ENCODE peak calls at places on chromosome 12, in eight cellular contexts. One of them, this sample, is unnamed.

GRCh38 chr12:75706786-75707605 is 195.6 kb upstream of the KRR1 start:
- DNase-seq in GM12878: no peak
- DNase-seq in H54: no peak
- DNase-seq in A549: no peak
- DNase-seq in GM12892: no peak
- DNase-seq in esophagus squamous epithelium: no peak
- DNase-seq in lower leg skin: no peak
- DNase-seq in testis: no peak
- DNase-seq in this sample: no peak

GRCh38 chr12:1919763-1920162 is 1.3 kb upstream of the CACNA2D4 start:
- DNase-seq in GM12878: no peak
- DNase-seq in H54: no peak
- DNase-seq in A549: no peak
- DNase-seq in GM12892: no peak
- DNase-seq in esophagus squamous epithelium: no peak
- DNase-seq in lower leg skin: no peak
- DNase-seq in testis: peak; percentile 9
- DNase-seq in this sample: no peak

GRCh38 chr12:4174417-4174816 is 99.1 kb upstream of the CCND2 start:
- DNase-seq in GM12878: no peak
- DNase-seq in H54: no peak
- DNase-seq in A549: no peak
- DNase-seq in GM12892: no peak
- DNase-seq in esophagus squamous epithelium: no peak
- DNase-seq in lower leg skin: no peak
- DNase-seq in testis: no peak
- DNase-seq in this sample: no peak

GRCh38 chr12:99413751-99414150 is 233.8 kb upstream of the GARIN6 start:
- DNase-seq in GM12878: no peak
- DNase-seq in H54: no peak
- DNase-seq in A549: no peak
- DNase-seq in GM12892: no peak
- DNase-seq in esophagus squamous epithelium: no peak
- DNase-seq in lower leg skin: no peak
- DNase-seq in testis: no peak
- DNase-seq in this sample: no peak

GRCh38 chr12:54374555-54375257 is 9.8 kb downstream of the ZNF385A start:
- DNase-seq in GM12878: no peak
- DNase-seq in H54: no peak
- DNase-seq in A549: no peak
- DNase-seq in GM12892: no peak
- DNase-seq in esophagus squamous epithelium: no peak
- DNase-seq in lower leg skin: peak; percentile 86
- DNase-seq in testis: no peak
- DNase-seq in this sample: no peak

GRCh38 chr12:66664076-66664475 is 14.8 kb downstream of the GRIP1 start:
- DNase-seq in GM12878: no peak
- DNase-seq in H54: no peak
- DNase-seq in A549: no peak
- DNase-seq in GM12892: no peak
- DNase-seq in esophagus squamous epithelium: no peak
- DNase-seq in lower leg skin: no peak
- DNase-seq in testis: no peak
- DNase-seq in this sample: no peak

GRCh38 chr12:117502233-117502632 is 140.8 kb upstream of the NOS1 start:
- DNase-seq in GM12878: no peak
- DNase-seq in H54: no peak
- DNase-seq in A549: no peak
- DNase-seq in GM12892: no peak
- DNase-seq in esophagus squamous epithelium: no peak
- DNase-seq in lower leg skin: no peak
- DNase-seq in testis: no peak
- DNase-seq in this sample: no peak

GRCh38 chr12:6264402-6265037 is 46.0 kb upstream of the PLEKHG6 start:
- DNase-seq in GM12878: no peak
- DNase-seq in H54: no peak
- DNase-seq in A549: no peak
- DNase-seq in GM12892: no peak
- DNase-seq in esophagus squamous epithelium: no peak
- DNase-seq in lower leg skin: no peak
- DNase-seq in testis: no peak
- DNase-seq in this sample: no peak

GRCh38 chr12:55142896-55143870 is 17.0 kb downstream of the OR9K2 start:
- DNase-seq in GM12878: no peak
- DNase-seq in H54: peak; percentile 3
- DNase-seq in A549: peak; percentile 67
- DNase-seq in GM12892: no peak
- DNase-seq in esophagus squamous epithelium: no peak
- DNase-seq in lower leg skin: no peak
- DNase-seq in testis: peak; percentile 83
- DNase-seq in this sample: peak; percentile 67

GRCh38 chr12:46506198-46506597 is 133.6 kb upstream of the SLC38A2 start:
- DNase-seq in GM12878: no peak
- DNase-seq in H54: no peak
- DNase-seq in A549: no peak
- DNase-seq in GM12892: no peak
- DNase-seq in esophagus squamous epithelium: no peak
- DNase-seq in lower leg skin: no peak
- DNase-seq in testis: no peak
- DNase-seq in this sample: no peak

GRCh38 chr12:57549909-57550627 is at the start of gene KIF5A:
- DNase-seq in GM12878: no peak
- DNase-seq in H54: peak; percentile 70
- DNase-seq in A549: no peak
- DNase-seq in GM12892: peak; percentile 72
- DNase-seq in esophagus squamous epithelium: no peak
- DNase-seq in lower leg skin: no peak
- DNase-seq in testis: peak; percentile 52
- DNase-seq in this sample: peak; percentile 80

DNA sequence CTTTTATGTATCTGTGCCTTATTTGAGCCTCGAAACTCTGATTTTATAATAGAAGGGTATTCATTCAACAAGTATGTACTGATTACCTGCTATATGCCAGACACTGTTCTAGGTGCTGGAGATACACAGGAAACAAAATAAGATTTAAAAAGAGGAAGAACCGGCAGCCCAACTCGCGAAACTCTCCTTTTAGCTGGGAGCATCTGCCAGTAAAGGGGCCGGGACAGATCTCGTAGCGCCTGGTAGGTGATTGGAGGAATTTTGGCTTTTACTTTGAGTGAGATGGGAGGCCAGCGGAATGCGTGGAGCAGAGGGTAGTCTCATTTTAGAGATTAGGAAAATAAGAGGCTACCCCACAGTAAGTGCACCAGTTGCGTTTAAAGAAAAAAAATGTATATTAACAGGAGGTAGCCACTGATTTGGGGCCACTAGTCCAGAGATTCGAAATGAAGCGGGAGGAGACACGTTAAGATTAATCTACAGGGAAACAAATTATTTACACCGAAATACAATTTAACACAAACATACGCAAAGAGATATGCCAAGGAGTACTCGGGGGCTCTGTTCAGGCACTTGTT is 519 bp upstream of the MON2 start:
- DNase-seq in GM12878: no peak
- DNase-seq in H54: no peak
- DNase-seq in A549: peak; percentile 19
- DNase-seq in GM12892: no peak
- DNase-seq in esophagus squamous epithelium: no peak
- DNase-seq in lower leg skin: peak; percentile 87
- DNase-seq in testis: peak; percentile 47
- DNase-seq in this sample: peak; percentile 63
- TF ChIP-seq POLR2A in GM12878: no peak
- TF ChIP-seq POLR2A in H54: no peak
- TF ChIP-seq POLR2A in A549: no peak
- TF ChIP-seq POLR2A in GM12892: no peak
- TF ChIP-seq POLR2A in esophagus squamous epithelium: no peak
- TF ChIP-seq POLR2A in lower leg skin: no peak
- TF ChIP-seq POLR2A in testis: no peak
- TF ChIP-seq POLR2A in this sample: no peak

GRCh38 chr12:69602954-69603353 is 7.8 kb downstream of the LRRC10 start:
- DNase-seq in GM12878: no peak
- DNase-seq in H54: no peak
- DNase-seq in A549: peak; percentile 10
- DNase-seq in GM12892: no peak
- DNase-seq in esophagus squamous epithelium: no peak
- DNase-seq in lower leg skin: no peak
- DNase-seq in testis: no peak
- DNase-seq in this sample: no peak

GRCh38 chr12:69600804-69601203 is 9.9 kb downstream of the LRRC10 start:
- DNase-seq in GM12878: no peak
- DNase-seq in H54: no peak
- DNase-seq in A549: no peak
- DNase-seq in GM12892: no peak
- DNase-seq in esophagus squamous epithelium: no peak
- DNase-seq in lower leg skin: no peak
- DNase-seq in testis: no peak
- DNase-seq in this sample: no peak

GRCh38 chr12:69598174-69598753 is 12.4 kb downstream of the LRRC10 start:
- DNase-seq in GM12878: no peak
- DNase-seq in H54: no peak
- DNase-seq in A549: no peak
- DNase-seq in GM12892: no peak
- DNase-seq in esophagus squamous epithelium: no peak
- DNase-seq in lower leg skin: no peak
- DNase-seq in testis: no peak
- DNase-seq in this sample: no peak

GRCh38 chr12:69608114-69608513 is 2.6 kb downstream of the LRRC10 start:
- DNase-seq in GM12878: no peak
- DNase-seq in H54: no peak
- DNase-seq in A549: no peak
- DNase-seq in GM12892: no peak
- DNase-seq in esophagus squamous epithelium: no peak
- DNase-seq in lower leg skin: no peak
- DNase-seq in testis: no peak
- DNase-seq in this sample: peak; percentile 78

GRCh38 chr12:69601962-69602685 is 8.6 kb downstream of the LRRC10 start:
- DNase-seq in GM12878: no peak
- DNase-seq in H54: no peak
- DNase-seq in A549: no peak
- DNase-seq in GM12892: no peak
- DNase-seq in esophagus squamous epithelium: no peak
- DNase-seq in lower leg skin: no peak
- DNase-seq in testis: no peak
- DNase-seq in this sample: no peak
- TF ChIP-seq POLR2A in GM12878: no peak
- TF ChIP-seq POLR2A in H54: no peak
- TF ChIP-seq POLR2A in A549: no peak
- TF ChIP-seq POLR2A in GM12892: peak; percentile 25
- TF ChIP-seq POLR2A in esophagus squamous epithelium: no peak
- TF ChIP-seq POLR2A in lower leg skin: no peak
- TF ChIP-seq POLR2A in testis: no peak
- TF ChIP-seq POLR2A in this sample: peak; percentile 17

DNA sequence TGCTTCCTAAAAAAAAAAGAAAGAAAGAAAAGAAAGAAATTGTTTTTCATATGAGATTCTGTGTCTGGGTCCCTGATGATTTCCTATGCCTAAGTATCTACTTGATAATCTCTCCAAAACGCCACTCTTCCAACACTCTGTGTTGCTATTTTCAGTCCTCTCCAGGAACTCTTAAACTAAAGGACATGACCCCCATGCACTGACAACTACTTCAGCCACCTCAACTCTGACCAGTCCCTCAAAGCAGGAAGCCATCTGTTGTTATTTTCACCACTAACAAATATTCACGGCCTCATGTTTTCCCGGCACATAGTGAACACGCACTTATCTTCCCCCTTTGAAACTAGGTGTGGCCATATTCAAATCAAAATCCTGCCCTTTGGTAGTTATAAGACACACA is 259.3 kb downstream of the PPFIA2 start:
- DNase-seq in GM12878: no peak
- DNase-seq in H54: no peak
- DNase-seq in A549: no peak
- DNase-seq in GM12892: no peak
- DNase-seq in esophagus squamous epithelium: no peak
- DNase-seq in lower leg skin: no peak
- DNase-seq in testis: no peak
- DNase-seq in this sample: no peak
- TF ChIP-seq POLR2A in GM12878: no peak
- TF ChIP-seq POLR2A in H54: no peak
- TF ChIP-seq POLR2A in A549: no peak
- TF ChIP-seq POLR2A in GM12892: no peak
- TF ChIP-seq POLR2A in esophagus squamous epithelium: no peak
- TF ChIP-seq POLR2A in lower leg skin: no peak
- TF ChIP-seq POLR2A in testis: no peak
- TF ChIP-seq POLR2A in this sample: no peak

GRCh38 chr12:123363385-123363742 is 1.3 kb downstream of the SBNO1 start:
- DNase-seq in GM12878: no peak
- DNase-seq in H54: no peak
- DNase-seq in A549: no peak
- DNase-seq in GM12892: peak; percentile 14
- DNase-seq in esophagus squamous epithelium: no peak
- DNase-seq in lower leg skin: no peak
- DNase-seq in testis: no peak
- DNase-seq in this sample: peak; percentile 57

GRCh38 chr12:123363743-123364531 is 710 bp downstream of the SBNO1 start:
- DNase-seq in GM12878: no peak
- DNase-seq in H54: peak; percentile 26
- DNase-seq in A549: peak; percentile 52
- DNase-seq in GM12892: peak; percentile 27
- DNase-seq in esophagus squamous epithelium: no peak
- DNase-seq in lower leg skin: peak; percentile 89
- DNase-seq in testis: peak; percentile 39
- DNase-seq in this sample: peak; percentile 57

GRCh38 chr12:123364532-123365140 is at the start of gene SBNO1:
- DNase-seq in GM12878: peak; percentile 58
- DNase-seq in H54: peak; percentile 73
- DNase-seq in A549: peak; percentile 94
- DNase-seq in GM12892: peak; percentile 74
- DNase-seq in esophagus squamous epithelium: peak; percentile 73
- DNase-seq in lower leg skin: peak; percentile 98
- DNase-seq in testis: peak; percentile 93
- DNase-seq in this sample: peak; percentile 95

GRCh38 chr12:123367511-123367910 is 2.9 kb upstream of the SBNO1 start:
- DNase-seq in GM12878: no peak
- DNase-seq in H54: no peak
- DNase-seq in A549: peak; percentile 36
- DNase-seq in GM12892: no peak
- DNase-seq in esophagus squamous epithelium: no peak
- DNase-seq in lower leg skin: no peak
- DNase-seq in testis: no peak
- DNase-seq in this sample: no peak

DNA sequence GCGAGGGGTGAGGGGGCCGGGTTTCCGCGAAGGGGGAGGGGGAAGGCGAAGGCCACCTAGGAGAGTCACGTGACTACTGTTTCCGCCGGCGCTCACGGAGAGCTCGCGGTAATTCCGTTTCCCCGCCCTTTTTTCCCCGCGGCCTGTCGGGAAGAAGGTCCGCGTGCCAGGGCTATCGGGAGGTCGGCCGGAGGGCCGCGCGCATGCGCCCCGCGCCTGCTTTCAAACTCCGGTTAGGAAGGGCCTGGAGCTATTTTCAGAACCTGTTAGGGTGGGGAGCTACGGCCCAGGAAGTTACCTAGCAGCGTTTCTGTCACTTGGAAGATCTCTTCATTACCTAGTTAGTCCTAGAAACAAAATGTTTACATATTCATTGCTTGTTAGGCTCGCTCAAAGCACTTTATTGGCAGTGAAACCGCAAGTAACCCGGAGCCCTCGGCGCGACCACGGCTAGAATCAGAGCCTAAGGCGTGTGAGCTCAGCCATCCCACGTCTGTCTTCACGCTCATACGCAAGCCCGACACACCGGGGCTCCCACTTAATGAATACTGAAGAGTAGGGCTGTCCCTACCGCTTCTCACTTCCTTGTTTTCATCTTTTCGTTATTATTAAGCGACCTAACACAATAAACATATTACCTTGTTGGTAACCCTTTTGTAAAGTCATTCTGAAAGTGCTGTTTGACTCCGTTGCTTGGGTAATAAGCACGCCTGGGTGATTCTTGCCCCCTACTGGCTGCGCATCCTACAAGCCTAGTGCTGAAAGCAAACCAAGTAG is 682 bp upstream of the SBNO1 start:
- DNase-seq in GM12878: peak; percentile 98
- DNase-seq in H54: peak; percentile 97
- DNase-seq in A549: peak; percentile 100
- DNase-seq in GM12892: peak; percentile 92
- DNase-seq in esophagus squamous epithelium: peak; percentile 85
- DNase-seq in lower leg skin: peak; percentile 99
- DNase-seq in testis: peak; percentile 98
- DNase-seq in this sample: peak; percentile 100
- TF ChIP-seq POLR2A in GM12878: peak; percentile 87
- TF ChIP-seq POLR2A in H54: peak; percentile 33
- TF ChIP-seq POLR2A in A549: peak; percentile 56
- TF ChIP-seq POLR2A in GM12892: peak; percentile 92
- TF ChIP-seq POLR2A in esophagus squamous epithelium: peak; percentile 61
- TF ChIP-seq POLR2A in lower leg skin: no peak
- TF ChIP-seq POLR2A in testis: peak; percentile 2
- TF ChIP-seq POLR2A in this sample: peak; percentile 89

This sample was measured in erythroblast.